ENCODE peak calls at places on chromosomes 3 and 15, in four cellular contexts. B is iris pigment epithelial cell; Q is activated CD8-positive, alpha-beta memory T cell treated with anti-CD3 and anti-CD28 coated beads for 48 hours; C is RWPE1. X is an unnamed sample.

GRCh38 chr15:92751528-92751927 is 96.0 kb upstream of the FAM174B start:
- DNase-seq in C (peak; percentile 33), B (no peak), Q (no peak), X (no peak)

GRCh38 chr3:160401301-160402095 is 2.0 kb downstream of the SMC4 start:
- DNase-seq in C (peak; percentile 30), Q (no peak), B (peak; percentile 90), X (peak; percentile 71)

GRCh38 chr15:41891226-41891625 is 2.6 kb downstream of the SPTBN5 start:
- DNase-seq in Q (no peak), B (no peak), C (no peak), X (no peak)

GRCh38 chr3:72143322-72143721 is 358.4 kb upstream of the PROK2 start:
- DNase-seq in B (peak; percentile 44), C (no peak), Q (no peak), X (peak; percentile 43)

GRCh38 chr15:49877871-49878511 is 241.0 kb downstream of the ATP8B4 start:
- DNase-seq in B (peak; percentile 92), Q (no peak), C (no peak), X (no peak)

GRCh38 chr3:43768594-43768993 is 77.9 kb downstream of the ABHD5 start:
- DNase-seq in B (peak; percentile 42), Q (no peak), C (peak; percentile 31), X (peak; percentile 81)

GRCh38 chr3:94004301-94004910 is 24.0 kb downstream of the STX19 start:
- DNase-seq in Q (no peak), C (peak; percentile 54), B (peak; percentile 76), X (peak; percentile 65)

GRCh38 chr3:180875071-180875698 is 37.3 kb upstream of the FXR1 start:
- DNase-seq in C (no peak), B (no peak), Q (no peak), X (no peak)

GRCh38 chr3:97291901-97292300 is 472.7 kb upstream of the ARL6 start:
- DNase-seq in Q (no peak), C (no peak), B (no peak), X (no peak)

GRCh38 chr3:149367021-149367840 is 10.2 kb downstream of the TM4SF1 start:
- DNase-seq in C (peak; percentile 74), B (peak; percentile 83), Q (no peak), X (peak; percentile 90)

GRCh38 chr3:192831111-192831644 is 86.5 kb downstream of the MB21D2 start:
- DNase-seq in B (peak; percentile 95), C (no peak), Q (no peak), X (peak; percentile 47)

GRCh38 chr3:15606434-15606891 is 4.9 kb downstream of the BTD start:
- DNase-seq in C (no peak), Q (no peak), B (peak; percentile 30), X (no peak)

GRCh38 chr15:85770722-85771041 is 24.0 kb downstream of the KLHL25 start:
- DNase-seq in Q (no peak), C (no peak), B (no peak), X (no peak)

GRCh38 chr3:194632983-194633348 is 253 bp downstream of the TMEM44 start:
- DNase-seq in C (peak; percentile 34), Q (no peak), B (peak; percentile 38), X (no peak)

GRCh38 chr3:72836923-72837322 is 11.3 kb downstream of the SHQ1 start:
- DNase-seq in C (no peak), Q (no peak), B (no peak), X (no peak)

GRCh38 chr3:53597136-53597915 is 102.9 kb downstream of the CACNA1D start:
- DNase-seq in C (no peak), B (peak; percentile 1), Q (no peak), X (no peak)

GRCh38 chr3:146246493-146246892 is 4.4 kb downstream of the PLSCR4 start:
- DNase-seq in Q (no peak), B (no peak), C (no peak), X (no peak)

GRCh38 chr3:178078933-178079332 is 457.3 kb upstream of the KCNMB2 start:
- DNase-seq in C (no peak), Q (no peak), B (peak; percentile 70), X (no peak)

GRCh38 chr3:13507791-13508339 is 27.8 kb downstream of the HDAC11 start:
- DNase-seq in C (no peak), Q (no peak), B (no peak), X (peak; percentile 46)